ENCODE peak calls at places on chromosomes 7 and 10, in five cellular contexts. Y is astrocyte of the spinal cord; G is cardiac fibroblast; K is GM23248; O is stimulated activated CD4-positive, alpha-beta T cell treated with anti-CD3 and anti-CD28 coated beads, Interleukin-12 subunit alpha, Interleukin-12 subunit beta, amount 100 ng/mL, for 4 hours. D is an unnamed sample.

GRCh38 chr7:93053946-93054943 is 63.5 kb downstream of the SAMD9 start:
- DNase-seq in Y (no peak), G (no peak), K (no peak), O (no peak), D (no peak)

GRCh38 chr10:44370731-44371248 is 14.1 kb downstream of the CXCL12 start:
- DNase-seq in Y (no peak), G (no peak), K (no peak), O (no peak), D (no peak)

GRCh38 chr10:118013078-118013568 is 33.6 kb downstream of the RAB11FIP2 start:
- DNase-seq in Y (no peak), G (no peak), K (no peak), O (no peak), D (no peak)

GRCh38 chr10:60604356-60604755 is 173.9 kb upstream of the CDK1 start:
- DNase-seq in Y (no peak), G (peak; percentile 29), K (peak; percentile 23), O (no peak), D (no peak)

GRCh38 chr7:77940647-77941046 is 142.1 kb downstream of the PHTF2 start:
- DNase-seq in Y (peak; percentile 47), G (peak; percentile 62), K (peak; percentile 71), O (no peak), D (no peak)

GRCh38 chr7:97460433-97460832 is 271.5 kb upstream of the TAC1 start:
- DNase-seq in Y (no peak), G (no peak), K (no peak), O (no peak), D (no peak)

GRCh38 chr7:111846900-111847299 is 284.6 kb upstream of the IMMP2L start:
- DNase-seq in Y (no peak), G (no peak), K (no peak), O (no peak), D (no peak)

GRCh38 chr10:62652114-62652513 is 152.4 kb upstream of the ADO start:
- DNase-seq in Y (peak; percentile 19), G (no peak), K (peak; percentile 75), O (no peak), D (no peak)

GRCh38 chr10:91614254-91614624 is 18.6 kb downstream of the PPP1R3C start:
- DNase-seq in Y (peak; percentile 86), G (peak; percentile 74), K (peak; percentile 94), O (no peak), D (no peak)

GRCh38 chr7:80540841-80541240 is 29.0 kb upstream of the GNAT3 start:
- DNase-seq in Y (no peak), G (no peak), K (no peak), O (no peak), D (no peak)

GRCh38 chr7:111872411-111872810 is 310.1 kb upstream of the IMMP2L start:
- DNase-seq in Y (no peak), G (no peak), K (no peak), O (no peak), D (no peak)

GRCh38 chr10:60810437-60811182 is 32.3 kb downstream of the CDK1 start:
- DNase-seq in Y (peak; percentile 51), G (peak; percentile 78), K (peak; percentile 70), O (no peak), D (no peak)

GRCh38 chr10:130696870-130697269 is 560.7 kb downstream of the GLRX3 start:
- DNase-seq in Y (no peak), G (no peak), K (no peak), O (no peak), D (no peak)

GRCh38 chr7:17580141-17580540 is 281.7 kb downstream of the AHR start:
- DNase-seq in Y (peak; percentile 79), G (peak; percentile 76), K (peak; percentile 96), O (no peak), D (no peak)

GRCh38 chr10:92822060-92822634 is 26.2 kb upstream of the EXOC6 start:
- DNase-seq in Y (peak; percentile 80), G (peak; percentile 91), K (peak; percentile 67), O (no peak), D (no peak)

GRCh38 chr7:157757211-157757610 is 420.4 kb downstream of the DNAJB6 start:
- DNase-seq in Y (no peak), G (no peak), K (no peak), O (no peak), D (peak; percentile 20)

GRCh38 chr10:77603529-77603927 is 34.1 kb downstream of the KCNMA1 start:
- DNase-seq in Y (no peak), G (no peak), K (peak; percentile 3), O (no peak), D (peak; percentile 51)

GRCh38 chr10:117550599-117551321 is 8.2 kb downstream of the EMX2 start:
- DNase-seq in Y (no peak), G (no peak), K (no peak), O (no peak), D (no peak)

GRCh38 chr7:15889501-15889900 is 203.0 kb upstream of the MEOX2 start:
- DNase-seq in Y (no peak), G (peak; percentile 5), K (peak; percentile 15), O (no peak), D (no peak)

GRCh38 chr7:94289071-94289470 is 105.6 kb upstream of the COL1A2 start:
- DNase-seq in Y (peak; percentile 90), G (peak; percentile 93), K (peak; percentile 94), O (no peak), D (peak; percentile 57)

GRCh38 chr7:142478479-142479220 is 220.8 kb upstream of the PRSS58 start:
- DNase-seq in Y (peak; percentile 62), G (peak; percentile 65), K (peak; percentile 71), O (no peak), D (no peak)

GRCh38 chr7:138889566-138889965 is 91.6 kb upstream of the ATP6V0A4 start:
- DNase-seq in Y (peak; percentile 52), G (peak; percentile 17), K (peak; percentile 49), O (no peak), D (no peak)

GRCh38 chr10:51867956-51868355 is 168.6 kb upstream of the CSTF2T start:
- DNase-seq in Y (peak; percentile 87), G (peak; percentile 79), K (peak; percentile 94), O (no peak), D (no peak)

GRCh38 chr7:23662124-23662982 is 17.6 kb upstream of the FAM221A start:
- DNase-seq in Y (peak; percentile 15), G (peak; percentile 41), K (no peak), O (no peak), D (no peak)

GRCh38 chr10:77710081-77710551 is 72.5 kb upstream of the KCNMA1 start:
- DNase-seq in Y (no peak), G (no peak), K (no peak), O (no peak), D (no peak)

GRCh38 chr10:51092402-51092801 is 18.1 kb downstream of the PRKG1 start:
- DNase-seq in Y (peak; percentile 49), G (peak; percentile 56), K (peak; percentile 58), O (no peak), D (peak; percentile 86)

GRCh38 chr10:1123198-1123597 is 67.0 kb downstream of the WDR37 start:
- DNase-seq in Y (no peak), G (peak; percentile 71), K (no peak), O (no peak), D (no peak)

GRCh38 chr10:11131112-11131639 is 113.5 kb downstream of the CELF2 start:
- DNase-seq in Y (no peak), G (no peak), K (no peak), O (no peak), D (no peak)

GRCh38 chr10:132607961-132608495 is 70.4 kb downstream of the INPP5A start:
- DNase-seq in Y (no peak), G (no peak), K (no peak), O (no peak), D (no peak)

GRCh38 chr7:4610768-4611467 is 71.2 kb upstream of the FOXK1 start:
- DNase-seq in Y (peak; percentile 72), G (peak; percentile 78), K (peak; percentile 78), O (peak; percentile 10), D (no peak)